ENCODE peak calls at places on chromosomes 7 and 10, in six cellular contexts. J, Y, F, K, W and A are unnamed samples.
A peak's percentile ranks its signal among the peaks of the same experiment; 100 is the strongest.

GRCh38 chr10:103021897-103022286 is 103.8 kb downstream of the CNNM2 start:
- DNase-seq in J (peak; percentile 80), Y (peak; percentile 29), F (no peak), K (no peak), W (no peak), A (no peak)

GRCh38 chr7:130732980-130733865 is 784 bp downstream of the KLF14 start:
- DNase-seq in J (peak; percentile 9), Y (no peak), F (no peak), K (no peak), W (peak; percentile 83), A (peak; percentile 52)

GRCh38 chr10:84076540-84077195 is 62.6 kb upstream of the GHITM start:
- DNase-seq in J (peak; percentile 7), Y (peak; percentile 19), F (no peak), K (no peak), W (peak; percentile 34), A (peak; percentile 59)

GRCh38 chr10:44391981-44392380 is 7.1 kb upstream of the CXCL12 start:
- DNase-seq in J (no peak), Y (no peak), F (no peak), K (no peak), W (no peak), A (no peak)

GRCh38 chr7:42372498-42372897 is 135.5 kb upstream of the GLI3 start:
- DNase-seq in J (no peak), Y (no peak), F (no peak), K (no peak), W (no peak), A (no peak)

GRCh38 chr7:94888542-94888941 is 18.9 kb upstream of the PPP1R9A start:
- DNase-seq in J (peak; percentile 47), Y (peak; percentile 25), F (peak; percentile 85), K (no peak), W (no peak), A (no peak)

GRCh38 chr7:85554294-85554877 is 367.5 kb upstream of the SEMA3D start:
- DNase-seq in J (peak; percentile 79), Y (peak; percentile 59), F (peak; percentile 63), K (no peak), W (peak; percentile 44), A (peak; percentile 70)

GRCh38 chr7:30028749-30029635 is 780 bp downstream of the PLEKHA8 start:
- DNase-seq in J (peak; percentile 39), Y (peak; percentile 71), F (peak; percentile 75), K (no peak), W (no peak), A (peak; percentile 72)

GRCh38 chr7:90625051-90625450 is 28.9 kb downstream of the CDK14 start:
- DNase-seq in J (no peak), Y (no peak), F (peak; percentile 30), K (no peak), W (no peak), A (no peak)

GRCh38 chr7:139702313-139702731 is 75.5 kb downstream of the HIPK2 start:
- DNase-seq in J (no peak), Y (no peak), F (peak; percentile 50), K (no peak), W (no peak), A (no peak)

GRCh38 chr7:140212100-140212881 is 35.5 kb upstream of the KDM7A start:
- DNase-seq in J (no peak), Y (no peak), F (no peak), K (peak; percentile 80), W (no peak), A (no peak)

GRCh38 chr10:13352519-13352918 is 4.4 kb upstream of the SEPHS1 start:
- DNase-seq in J (no peak), Y (peak; percentile 26), F (no peak), K (no peak), W (peak; percentile 30), A (no peak)

GRCh38 chr7:34281260-34281659 is 375.9 kb downstream of the BMPER start:
- DNase-seq in J (peak; percentile 32), Y (peak; percentile 13), F (no peak), K (no peak), W (peak; percentile 12), A (peak; percentile 28)

GRCh38 chr7:50303894-50304157 is 690 bp upstream of the IKZF1 start:
- DNase-seq in J (no peak), Y (no peak), F (no peak), K (no peak), W (peak; percentile 72), A (peak; percentile 70)

GRCh38 chr10:84341538-84341856 is 13.1 kb downstream of the CCSER2 start:
- DNase-seq in J (no peak), Y (no peak), F (no peak), K (no peak), W (peak; percentile 30), A (peak; percentile 18)

GRCh38 chr7:112110175-112110574 is 96.0 kb downstream of the DOCK4 start:
- DNase-seq in J (no peak), Y (no peak), F (no peak), K (no peak), W (no peak), A (no peak)

GRCh38 chr10:14236341-14236740 is 94.4 kb downstream of the FRMD4A start:
- DNase-seq in J (no peak), Y (no peak), F (no peak), K (no peak), W (no peak), A (no peak)

GRCh38 chr10:118903251-118903650 is 126.3 kb upstream of the NANOS1 start:
- DNase-seq in J (no peak), Y (no peak), F (no peak), K (no peak), W (no peak), A (no peak)

GRCh38 chr10:113386005-113386404 is 166.8 kb upstream of the HABP2 start:
- DNase-seq in J (peak; percentile 13), Y (peak; percentile 3), F (peak; percentile 34), K (no peak), W (no peak), A (no peak)

GRCh38 chr10:31928531-31929259 is at the start of gene ARHGAP12:
- DNase-seq in J (peak; percentile 89), Y (peak; percentile 74), F (peak; percentile 89), K (no peak), W (peak; percentile 91), A (peak; percentile 84)
- TF ChIP-seq POLR2A in J (peak; percentile 77), Y (peak; percentile 78), F (peak; percentile 54), K (peak; percentile 89), W (peak; percentile 73), A (peak; percentile 57)

GRCh38 chr10:110068780-110069179 is 61.0 kb downstream of the ADD3 start:
- DNase-seq in J (no peak), Y (no peak), F (no peak), K (no peak), W (no peak), A (no peak)

GRCh38 chr10:110069502-110069982 is 61.8 kb downstream of the ADD3 start:
- DNase-seq in J (no peak), Y (no peak), F (peak; percentile 46), K (no peak), W (no peak), A (peak; percentile 25)

GRCh38 chr10:110065269-110065668 is 57.5 kb downstream of the ADD3 start:
- DNase-seq in J (no peak), Y (no peak), F (no peak), K (no peak), W (no peak), A (no peak)

GRCh38 chr10:110067960-110068770 is 60.4 kb downstream of the ADD3 start:
- DNase-seq in J (no peak), Y (peak; percentile 44), F (no peak), K (no peak), W (peak; percentile 68), A (peak; percentile 69)
- TF ChIP-seq MAX in J (no peak), Y (no peak), F (no peak), K (no peak), W (no peak), A (no peak)

GRCh38 chr7:1124816-1125602 is 35.0 kb downstream of the ZFAND2A start:
- DNase-seq in J (no peak), Y (no peak), F (no peak), K (no peak), W (no peak), A (no peak)
- TF ChIP-seq MYC in J (no peak), Y (no peak), F (no peak), K (no peak), W (no peak), A (no peak)

GRCh38 chr7:120981117-120981516 is 7.4 kb upstream of the CPED1 start:
- DNase-seq in J (no peak), Y (no peak), F (no peak), K (no peak), W (no peak), A (no peak)

GRCh38 chr7:120985130-120985758 is 3.3 kb upstream of the CPED1 start:
- DNase-seq in J (no peak), Y (no peak), F (no peak), K (no peak), W (peak; percentile 88), A (no peak)

GRCh38 chr7:120979765-120980499 is 8.6 kb upstream of the CPED1 start:
- DNase-seq in J (no peak), Y (no peak), F (no peak), K (no peak), W (no peak), A (no peak)

GRCh38 chr7:120984406-120984805 is 4.1 kb upstream of the CPED1 start:
- DNase-seq in J (no peak), Y (no peak), F (no peak), K (no peak), W (peak; percentile 56), A (no peak)

GRCh38 chr7:120981888-120982615 is 6.5 kb upstream of the CPED1 start:
- DNase-seq in J (no peak), Y (no peak), F (no peak), K (no peak), W (no peak), A (no peak)
- TF ChIP-seq POLR2A in J (no peak), Y (no peak), F (no peak), K (no peak), W (no peak), A (no peak)